ENCODE peak calls at places on chromosomes 4 and X, in five cellular contexts. W is H1, R is neural progenitor cell, Q is breast epithelium, N is SK-N-SH. D is an unnamed sample.

GRCh38 chr4:183729430-183730328 is 70.6 kb downstream of the TRAPPC11 start:
- DNase-seq in Q (no peak), N (no peak), W (no peak), R (no peak), D (no peak)

GRCh38 chr4:56743550-56743949 is 62.5 kb upstream of the HOPX start:
- DNase-seq in W (no peak), Q (no peak), R (no peak), N (peak; percentile 42), D (no peak)

GRCh38 chr4:184873039-184873438 is 47.3 kb upstream of the ACSL1 start:
- DNase-seq in Q (no peak), W (no peak), R (no peak), N (no peak), D (no peak)

GRCh38 chrX:40099046-40099968 is 1.5 kb upstream of the BCOR start:
- DNase-seq in Q (no peak), R (peak; percentile 59), N (peak; percentile 70), W (no peak), D (peak; percentile 18)

GRCh38 chr4:126752702-126753101 is 880.1 kb upstream of the INTU start:
- DNase-seq in W (no peak), N (no peak), Q (no peak), R (no peak), D (no peak)

GRCh38 chr4:182089326-182089725 is 153.9 kb upstream of the TENM3 start:
- DNase-seq in Q (no peak), R (peak; percentile 25), W (no peak), N (no peak), D (no peak)

GRCh38 chrX:42398967-42399631 is 378.9 kb downstream of the PPP1R2C start:
- DNase-seq in W (no peak), Q (no peak), N (no peak), R (no peak), D (no peak)

GRCh38 chr4:8854016-8854415 is 17.6 kb downstream of the HMX1 start:
- DNase-seq in R (no peak), Q (no peak), W (no peak), N (no peak), D (no peak)

GRCh38 chr4:156732634-156733033 is 239.0 kb downstream of the PDGFC start:
- DNase-seq in W (no peak), N (no peak), Q (no peak), R (no peak), D (no peak)

GRCh38 chr4:152209772-152210493 is 326.0 kb downstream of the FBXW7 start:
- DNase-seq in R (no peak), N (no peak), Q (no peak), W (no peak), D (no peak)

GRCh38 chrX:19729761-19730160 is 157.6 kb downstream of the SH3KBP1 start:
- DNase-seq in Q (no peak), R (no peak), N (no peak), W (no peak), D (no peak)

GRCh38 chrX:71253253-71254091 is 468 bp downstream of the ZMYM3 start:
- DNase-seq in N (peak; percentile 84), R (peak; percentile 65), W (no peak), Q (peak; percentile 57), D (peak; percentile 25)

GRCh38 chrX:85570496-85570895 is 191.0 kb upstream of the POF1B start:
- DNase-seq in Q (no peak), N (no peak), R (no peak), W (no peak), D (no peak)

GRCh38 chrX:153055827-153056748 is at the start of gene PNMA3:
- DNase-seq in W (no peak), N (peak; percentile 79), Q (no peak), R (peak; percentile 45), D (no peak)

GRCh38 chr4:126697748-126698147 is 935.0 kb upstream of the INTU start:
- DNase-seq in Q (no peak), W (no peak), R (no peak), N (no peak), D (no peak)

GRCh38 chr4:184114431-184114830 is 103.2 kb downstream of the ENPP6 start:
- DNase-seq in W (no peak), Q (no peak), N (no peak), R (no peak), D (no peak)

GRCh38 chrX:24245201-24245600 is 68.7 kb downstream of the SUPT20HL2 start:
- DNase-seq in W (no peak), R (peak; percentile 61), Q (no peak), N (no peak), D (no peak)

GRCh38 chr4:177190995-177191568 is 118.6 kb upstream of the NEIL3 start:
- DNase-seq in R (no peak), W (no peak), N (no peak), Q (no peak), D (no peak)

GRCh38 chr4:113094802-113095201 is 45.3 kb downstream of the ANK2 start:
- DNase-seq in Q (no peak), R (peak; percentile 40), N (peak; percentile 37), W (no peak), D (no peak)

GRCh38 chrX:46978341-46979291 is 66.4 kb downstream of the JADE3 start:
- DNase-seq in R (peak; percentile 81), W (peak; percentile 46), N (peak; percentile 42), Q (peak; percentile 57), D (peak; percentile 73)

GRCh38 chr4:54082168-54082567 is 17.8 kb upstream of the CHIC2 start:
- DNase-seq in R (no peak), Q (no peak), W (no peak), N (no peak), D (no peak)

GRCh38 chr4:119493419-119493818 is 135.2 kb downstream of the PDE5A start:
- DNase-seq in Q (no peak), R (no peak), N (no peak), W (no peak), D (no peak)

GRCh38 chrX:109707322-109707721 is 25.7 kb downstream of the ACSL4 start:
- DNase-seq in N (no peak), R (no peak), Q (no peak), W (no peak), D (no peak)

GRCh38 chrX:19334945-19335626 is 8.6 kb upstream of the PDHA1 start:
- DNase-seq in N (no peak), Q (no peak), W (no peak), R (peak; percentile 62), D (no peak)

GRCh38 chrX:55867708-55868107 is 150.2 kb downstream of the RRAGB start:
- DNase-seq in W (no peak), N (no peak), R (no peak), Q (no peak), D (no peak)

GRCh38 chr4:95360911-95361695 is 187.7 kb downstream of the UNC5C start:
- DNase-seq in W (no peak), R (no peak), Q (no peak), N (no peak), D (no peak)

GRCh38 chr4:188934320-188934975 is 795.2 kb downstream of the TRIML1 start:
- DNase-seq in R (no peak), Q (no peak), W (no peak), N (no peak), D (no peak)

GRCh38 chrX:117636826-117637225 is 479.8 kb downstream of the KLHL13 start:
- DNase-seq in R (no peak), N (no peak), Q (no peak), W (no peak), D (no peak)

GRCh38 chr4:158255727-158256324 is 45.5 kb downstream of the TMEM144 start:
- DNase-seq in Q (no peak), R (peak; percentile 56), W (no peak), N (peak; percentile 34), D (no peak)

DNA sequence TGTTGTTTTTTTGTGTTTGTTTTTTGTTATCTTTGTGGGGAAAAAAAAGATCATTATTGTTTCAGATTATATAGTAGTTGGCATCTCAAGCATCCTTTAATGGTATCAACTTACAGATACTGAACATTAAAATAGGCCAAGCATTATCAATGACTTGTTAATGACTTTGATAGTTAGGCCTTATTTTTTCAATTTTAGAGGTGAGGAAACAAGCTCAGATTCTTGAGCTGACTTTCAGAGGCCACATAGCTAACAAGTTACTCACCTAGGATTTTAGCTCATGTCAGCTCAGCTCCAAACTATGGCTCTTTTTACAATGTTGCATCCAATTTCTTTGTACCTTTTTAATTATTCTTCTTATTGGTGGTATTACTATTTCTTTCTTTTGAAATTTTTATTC is 471 bp upstream of the PLAC8 start:
- DNase-seq in R (no peak), N (no peak), Q (no peak), W (no peak), D (no peak)
- TF ChIP-seq CTCF in R (no peak), N (no peak), Q (no peak), W (no peak), D (no peak)

GRCh38 chr4:10075158-10075863 is 41.3 kb downstream of the WDR1 start:
- DNase-seq in N (no peak), R (no peak), Q (peak; percentile 37), W (no peak), D (no peak)

GRCh38 chr4:10072420-10073017 is 44.1 kb downstream of the WDR1 start:
- DNase-seq in Q (peak; percentile 36), N (no peak), W (no peak), R (no peak), D (no peak)

GRCh38 chr4:10074076-10074766 is 42.4 kb downstream of the WDR1 start:
- DNase-seq in Q (no peak), N (no peak), R (no peak), W (no peak), D (no peak)

GRCh38 chr4:10075953-10076391 is 40.6 kb downstream of the WDR1 start:
- DNase-seq in N (no peak), W (no peak), R (no peak), Q (peak; percentile 48), D (no peak)

DNA sequence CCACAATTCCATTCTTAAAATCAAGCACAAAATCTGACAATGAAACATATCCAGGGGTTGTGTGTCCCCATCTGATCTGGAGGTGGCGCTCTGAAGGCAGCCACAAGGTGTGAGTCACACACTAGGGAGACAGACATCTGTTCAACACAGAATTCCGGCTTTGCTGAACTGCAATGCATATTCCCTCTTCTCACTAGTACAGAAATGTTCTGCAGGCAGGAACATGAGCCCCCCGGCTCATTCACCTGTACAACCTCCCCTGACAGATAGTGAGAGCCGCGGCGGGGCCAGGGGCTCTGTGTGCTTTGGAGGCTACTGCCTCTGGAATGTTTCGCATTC is 41.9 kb downstream of the WDR1 start:
- DNase-seq in R (peak; percentile 31), W (no peak), N (no peak), Q (peak; percentile 22), D (peak; percentile 19)
- H3K27ac ChIP-seq in R (no peak overlapping the region), W (no peak overlapping the region), N (no peak overlapping the region), Q (no peak overlapping the region), D (no peak overlapping the region)

DNA sequence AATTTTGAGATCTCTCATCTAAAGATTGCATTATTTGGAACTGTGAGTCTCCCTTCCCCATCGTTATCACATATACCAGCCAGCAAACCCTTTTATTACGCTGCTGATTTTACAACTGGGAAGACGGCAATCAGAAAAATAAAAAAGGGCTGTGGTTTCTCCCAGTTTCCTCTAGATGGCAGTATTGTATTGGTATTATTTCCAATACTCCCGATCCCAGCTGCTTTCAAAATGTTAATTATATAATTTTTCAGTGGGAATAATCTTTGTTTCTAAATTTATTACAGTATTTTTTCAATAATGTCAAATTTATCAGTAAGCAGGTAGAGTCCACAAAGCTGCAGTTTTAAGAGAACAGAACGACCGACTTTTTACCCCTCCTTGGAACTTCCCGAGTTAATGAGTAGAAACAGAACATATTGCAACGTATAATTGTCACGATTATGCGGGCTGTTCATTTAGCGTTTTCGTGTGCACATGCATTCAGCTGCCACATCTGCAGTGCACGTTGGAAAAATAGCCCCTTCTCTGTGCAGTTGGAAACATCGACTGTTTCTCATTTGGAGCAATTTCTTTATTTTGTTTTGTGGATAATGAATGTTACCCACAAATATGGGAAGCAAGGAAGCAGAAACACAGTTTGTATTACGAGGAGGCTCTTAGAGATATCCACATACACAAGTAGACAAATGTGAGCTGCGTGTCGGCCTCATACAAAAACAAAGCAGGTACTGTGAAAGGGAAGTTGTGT is 187.9 kb downstream of the STIM2 start:
- DNase-seq in R (peak; percentile 18), W (no peak), N (peak; percentile 46), Q (no peak), D (no peak)
- TF ChIP-seq CTCF in R (peak; percentile 83), W (peak; percentile 48), N (peak; percentile 80), Q (peak; percentile 69), D (peak; percentile 97)

GRCh38 chrX:73962948-73963347 is 341.0 kb upstream of the ZCCHC13 start:
- DNase-seq in R (no peak), W (no peak), N (no peak), Q (no peak), D (no peak)
- H3K27ac ChIP-seq in R (peak overlapping the region; percentile 34), W (no peak overlapping the region), N (no peak overlapping the region), Q (no peak overlapping the region), D (no peak overlapping the region)